ENCODE peak calls at places on chromosomes 5 and 9, in five cellular contexts. W is H1, B is K562, M is GM12878, A is HepG2. X is an unnamed sample.

GRCh38 chr9:112552229-112553050 is 65.8 kb downstream of the KIAA1958 start:
- DNase-seq in W (no peak), B (no peak), M (no peak), A (no peak), X (no peak)

GRCh38 chr9:91580136-91580535 is 156.5 kb upstream of the NFIL3 start:
- DNase-seq in W (no peak), B (no peak), M (no peak), A (no peak), X (no peak)

GRCh38 chr5:179198865-179199645 is 138.9 kb downstream of the ZNF354C start:
- DNase-seq in W (no peak), B (no peak), M (no peak), A (no peak), X (no peak)

GRCh38 chr9:34552986-34553385 is 30.2 kb upstream of the ENHO start:
- DNase-seq in W (no peak), B (no peak), M (no peak), A (no peak), X (no peak)

GRCh38 chr5:146767534-146767933 is 111.0 kb downstream of the PPP2R2B start:
- DNase-seq in W (no peak), B (no peak), M (no peak), A (peak; percentile 38), X (no peak)

GRCh38 chr5:142466195-142466951 is 141.6 kb upstream of the SPRY4 start:
- DNase-seq in W (no peak), B (no peak), M (no peak), A (no peak), X (no peak)

GRCh38 chr9:106682420-106682819 is 180.5 kb upstream of the ZNF462 start:
- DNase-seq in W (no peak), B (no peak), M (no peak), A (no peak), X (no peak)

GRCh38 chr9:93254061-93254481 is 70.1 kb downstream of the WNK2 start:
- DNase-seq in W (no peak), B (no peak), M (no peak), A (no peak), X (no peak)

GRCh38 chr5:174344335-174344734 is 298.8 kb downstream of the NSG2 start:
- DNase-seq in W (no peak), B (no peak), M (no peak), A (no peak), X (no peak)

GRCh38 chr5:2044041-2044440 is 161.3 kb upstream of the IRX4 start:
- DNase-seq in W (no peak), B (no peak), M (no peak), A (no peak), X (no peak)

DNA sequence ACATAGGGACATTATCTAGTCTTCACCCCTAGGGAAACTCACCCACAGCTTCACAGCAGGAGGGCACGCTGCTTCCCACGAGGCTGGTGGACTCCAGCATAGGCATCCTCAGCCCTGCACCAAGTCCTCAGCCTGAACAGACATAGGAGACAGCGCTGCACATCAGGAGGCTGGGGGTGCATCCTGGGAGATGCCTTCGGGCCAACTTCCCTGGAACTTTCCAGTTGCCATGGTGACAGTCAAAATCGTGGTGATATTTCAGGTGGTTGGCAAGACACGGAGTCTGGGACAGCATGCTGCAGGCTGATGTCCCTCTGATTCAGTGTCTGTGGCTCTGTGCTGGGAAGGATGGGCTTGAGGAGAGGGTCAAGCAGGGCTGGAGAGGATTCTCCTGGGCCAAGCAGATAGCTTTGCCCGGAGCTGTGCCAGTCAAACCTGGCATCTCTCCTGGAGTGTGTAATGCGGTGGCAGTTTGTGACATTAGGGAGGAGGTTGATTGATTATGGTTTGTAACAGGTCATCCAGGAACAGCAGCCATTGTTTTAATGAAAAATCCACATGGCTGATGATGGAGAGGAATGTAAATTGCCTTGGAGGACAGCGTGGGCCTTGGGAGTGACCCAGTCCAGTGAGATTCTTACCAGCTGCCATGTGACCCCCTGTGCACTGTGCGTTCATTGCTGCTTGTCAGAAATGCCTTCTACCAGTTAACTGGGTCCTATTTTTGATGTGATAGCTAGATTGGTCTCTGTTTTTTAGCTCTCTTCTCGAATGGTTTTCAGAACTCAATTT is 35.7 kb upstream of the SEMA4D start:
- DNase-seq in W (no peak), B (no peak), M (no peak), A (no peak), X (no peak)
- TF ChIP-seq HDAC2 in W (no peak), B (no peak), M (no peak), A (no peak), X (no peak)

GRCh38 chr9:134192311-134192950 is 28.1 kb upstream of the RNU6ATAC start:
- DNase-seq in W (no peak), B (no peak), M (no peak), A (no peak), X (no peak)
- H3K4me1 ChIP-seq in W (no peaks in the 10 kb centered on the region), B (no peaks in the 10 kb centered on the region), M (no peaks in the 10 kb centered on the region), A (peaks cover 20% of the 10 kb centered on the region), X (no peaks in the 10 kb centered on the region)

GRCh38 chr9:7073679-7074078 is 315.9 kb downstream of the KDM4C start:
- DNase-seq in W (no peak), B (no peak), M (no peak), A (no peak), X (no peak)

GRCh38 chr9:7081065-7081600 is 323.4 kb downstream of the KDM4C start:
- DNase-seq in W (no peak), B (no peak), M (no peak), A (no peak), X (no peak)

GRCh38 chr9:7079051-7079450 is 321.3 kb downstream of the KDM4C start:
- DNase-seq in W (no peak), B (no peak), M (no peak), A (no peak), X (no peak)

GRCh38 chr9:7071916-7072315 is 314.1 kb downstream of the KDM4C start:
- DNase-seq in W (no peak), B (no peak), M (no peak), A (no peak), X (no peak)

DNA sequence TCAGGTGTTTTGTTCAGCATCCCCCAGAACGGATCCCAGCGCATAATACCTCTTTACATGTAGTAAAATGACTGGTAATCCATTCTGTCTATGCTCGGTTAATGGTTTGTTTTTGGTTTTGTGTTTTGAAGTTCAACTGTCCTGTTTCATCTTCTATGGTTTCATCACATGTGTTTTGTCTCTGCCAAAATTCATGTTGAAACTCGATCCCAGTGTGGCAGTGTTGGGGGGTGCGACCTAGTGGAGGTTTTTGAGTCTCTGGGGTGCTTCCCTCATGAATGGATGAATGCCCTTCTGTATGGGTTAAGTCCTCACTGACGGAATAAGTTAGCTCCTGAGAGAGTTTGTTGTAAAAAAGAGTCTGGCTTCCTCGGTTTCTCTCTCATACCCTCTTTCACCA is 317.4 kb downstream of the KDM4C start:
- DNase-seq in W (no peak), B (no peak), M (no peak), A (no peak), X (no peak)
- H3K4me3 ChIP-seq in W (no peak overlapping the region), B (no peak overlapping the region), M (no peak overlapping the region), A (no peak overlapping the region), X (no peak overlapping the region)

DNA sequence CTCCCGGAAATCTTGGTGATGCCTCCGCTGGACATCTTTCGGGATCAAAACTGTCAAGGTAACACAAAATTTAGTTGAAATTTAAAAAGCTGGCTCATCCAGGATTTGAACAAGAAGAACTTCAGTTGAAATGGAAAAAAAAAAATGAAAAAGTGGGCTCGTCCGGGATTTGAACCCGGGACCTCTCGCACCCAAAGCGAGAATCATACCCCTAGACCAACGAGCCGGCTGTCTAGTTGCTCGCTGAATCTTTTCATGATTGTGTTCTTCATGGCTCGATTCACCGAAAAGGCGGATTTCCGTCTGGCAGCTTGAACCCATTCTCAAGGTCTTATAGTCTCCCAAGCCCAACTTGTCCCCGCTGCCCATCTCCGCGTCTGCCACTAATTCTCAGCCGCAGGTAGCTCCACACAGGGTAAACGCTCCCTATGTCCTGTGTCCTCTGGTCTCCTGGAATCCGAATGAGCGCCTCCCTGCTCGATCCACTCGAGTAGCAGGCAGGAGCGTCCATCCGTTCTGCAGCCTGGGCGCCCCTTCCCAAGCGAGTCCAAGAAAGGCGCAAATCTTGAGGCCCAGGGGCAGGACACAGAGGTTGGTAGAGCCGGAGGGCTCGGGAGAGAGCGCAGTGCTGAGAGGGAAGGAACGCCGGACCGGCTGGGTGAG is 16.2 kb downstream of the TRIM7 start:
- DNase-seq in W (no peak), B (no peak), M (peak; percentile 85), A (peak; percentile 57), X (peak; percentile 91)
- TF ChIP-seq HDAC2 in W (no peak), B (no peak), M (no peak), A (peak; percentile 26), X (peak; percentile 21)

GRCh38 chr5:150507283-150508020 is 479 bp upstream of the NDST1 start:
- DNase-seq in W (no peak), B (no peak), M (no peak), A (no peak), X (no peak)

GRCh38 chr5:150505041-150505511 is 2.9 kb upstream of the NDST1 start:
- DNase-seq in W (no peak), B (no peak), M (no peak), A (no peak), X (no peak)

GRCh38 chr5:150505816-150506215 is 2.1 kb upstream of the NDST1 start:
- DNase-seq in W (no peak), B (no peak), M (no peak), A (no peak), X (no peak)

GRCh38 chr5:150508021-150508640 is at the start of gene NDST1:
- DNase-seq in W (no peak), B (no peak), M (no peak), A (no peak), X (no peak)

GRCh38 chr5:150506571-150507282 is 1.2 kb upstream of the NDST1 start:
- DNase-seq in W (no peak), B (no peak), M (no peak), A (no peak), X (no peak)
- H3K4me1 ChIP-seq in W (peaks cover 25% of the 10 kb centered on the region), B (peaks cover 26% of the 10 kb centered on the region), M (no peaks in the 10 kb centered on the region), A (peaks cover 99% of the 10 kb centered on the region), X (peaks cover 84% of the 10 kb centered on the region)

DNA sequence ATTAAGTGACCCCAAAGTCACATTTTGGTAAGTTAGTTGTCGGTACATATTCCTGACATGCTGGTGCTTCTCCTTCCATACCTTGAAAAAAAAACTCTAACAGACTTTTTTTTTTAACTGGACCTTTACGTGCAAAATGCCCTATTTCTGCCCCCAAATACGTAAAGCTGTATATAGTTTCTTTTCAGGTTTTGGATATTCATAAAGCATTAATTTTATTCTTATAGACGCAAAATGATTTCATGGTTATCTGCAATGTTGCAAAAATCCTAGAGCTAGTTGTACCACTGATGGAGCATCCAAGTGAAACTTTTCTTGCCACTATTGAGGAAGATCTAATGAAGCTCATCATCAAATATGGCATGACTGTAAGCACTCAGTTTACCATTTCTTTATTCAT is 167.6 kb downstream of the NIPBL start:
- DNase-seq in W (no peak), B (no peak), M (no peak), A (no peak), X (no peak)
- H3K4me3 ChIP-seq in W (no peak overlapping the region), B (no peak overlapping the region), M (no peak overlapping the region), A (no peak overlapping the region), X (no peak overlapping the region)

X was measured in A549.